ENCODE peak calls at places on chromosome X, in four cellular contexts. F, U, H and M are unnamed samples.

GRCh38 chrX:151505796-151506195 is 57.7 kb upstream of the PASD1 start:
- DNase-seq in F (peak; percentile 22), U (peak; percentile 9), H (peak; percentile 44), M (no peak)

GRCh38 chrX:2385224-2385623 is 115.6 kb downstream of the DHRSX start:
- DNase-seq in F (no peak), U (no peak), H (no peak), M (no peak)

GRCh38 chrX:104921606-104922205 is 298.8 kb downstream of the TEX13A start:
- DNase-seq in F (peak; percentile 28), U (no peak), H (no peak), M (no peak)

GRCh38 chrX:40073439-40074054 is 24.2 kb downstream of the BCOR start:
- DNase-seq in F (no peak), U (no peak), H (no peak), M (no peak)

GRCh38 chrX:5575407-5575806 is 653.3 kb downstream of the NLGN4X start:
- DNase-seq in F (no peak), U (no peak), H (no peak), M (no peak)

GRCh38 chrX:148958896-148959295 is 458.5 kb downstream of the AFF2 start:
- DNase-seq in F (no peak), U (no peak), H (no peak), M (no peak)

GRCh38 chrX:22987452-22987851 is 12.3 kb upstream of the DDX53 start:
- DNase-seq in F (no peak), U (no peak), H (no peak), M (no peak)

GRCh38 chrX:13894888-13895564 is 78.1 kb upstream of the GPM6B start:
- DNase-seq in F (no peak), U (no peak), H (no peak), M (no peak)

GRCh38 chrX:4909245-4909830 is 1195.9 kb upstream of the PRKX start:
- DNase-seq in F (no peak), U (no peak), H (no peak), M (no peak)

GRCh38 chrX:123324628-123325027 is 140.6 kb downstream of the GRIA3 start:
- DNase-seq in F (no peak), U (no peak), H (no peak), M (no peak)

GRCh38 chrX:10549280-10549679 is 71.1 kb downstream of the MID1 start:
- DNase-seq in F (no peak), U (no peak), H (no peak), M (no peak)

GRCh38 chrX:1581132-1581531 is 10.3 kb upstream of the AKAP17A start:
- DNase-seq in F (no peak), U (peak; percentile 85), H (peak; percentile 23), M (peak; percentile 28)

GRCh38 chrX:15269618-15270521 is at the start of gene ASB9:
- DNase-seq in F (peak; percentile 79), U (no peak), H (peak; percentile 15), M (peak; percentile 75)

GRCh38 chrX:15679246-15679645 is 14.6 kb upstream of the CLTRN start:
- DNase-seq in F (no peak), U (no peak), H (no peak), M (no peak)

GRCh38 chrX:129637217-129638109 is 17.3 kb downstream of the APLN start:
- DNase-seq in F (peak; percentile 66), U (peak; percentile 69), H (peak; percentile 66), M (peak; percentile 76)

GRCh38 chrX:72107320-72107719 is 24.4 kb downstream of the RTL5 start:
- DNase-seq in F (no peak), U (no peak), H (no peak), M (no peak)

GRCh38 chrX:43313035-43313434 is 343.1 kb upstream of the MAOA start:
- DNase-seq in F (no peak), U (no peak), H (no peak), M (no peak)

GRCh38 chrX:49001521-49002090 is 458 bp downstream of the GRIPAP1 start:
- DNase-seq in F (peak; percentile 0), U (peak; percentile 79), H (peak; percentile 31), M (peak; percentile 64)

GRCh38 chrX:13898084-13898483 is 81.2 kb upstream of the GPM6B start:
- DNase-seq in F (no peak), U (peak; percentile 34), H (peak; percentile 1), M (no peak)

GRCh38 chrX:18012974-18013373 is 151.9 kb upstream of the RAI2 start:
- DNase-seq in F (no peak), U (no peak), H (no peak), M (no peak)

GRCh38 chrX:81316163-81316562 is 114.3 kb downstream of the SH3BGRL start:
- DNase-seq in F (no peak), U (no peak), H (no peak), M (no peak)

DNA sequence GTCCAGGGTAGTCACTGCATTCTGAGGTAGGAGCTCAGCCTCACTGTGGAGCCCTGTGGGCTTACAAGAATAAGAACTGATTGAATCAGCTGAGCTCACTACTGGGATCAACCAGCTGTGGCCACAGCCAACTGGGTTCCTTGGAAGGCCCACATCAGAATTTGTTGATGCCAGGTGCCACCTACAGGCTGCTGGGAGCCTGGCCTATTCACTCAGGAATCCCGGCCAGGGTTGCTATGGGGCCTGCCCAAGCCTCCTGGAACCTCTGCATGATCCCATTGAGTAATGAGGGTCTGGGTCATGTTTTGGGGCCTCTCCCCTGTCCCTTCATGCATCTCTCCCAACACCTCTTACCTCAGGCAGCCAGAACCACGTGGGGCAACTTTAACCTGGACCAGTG is 53.9 kb upstream of the KIAA1210 start:
- DNase-seq in F (peak; percentile 16), U (no peak), H (no peak), M (no peak)
- TF ChIP-seq CTCF in F (peak; percentile 69), U (peak; percentile 19), H (peak; percentile 42), M (no peak)

GRCh38 chrX:46959985-46960700 is 47.9 kb downstream of the JADE3 start:
- DNase-seq in F (no peak), U (no peak), H (no peak), M (no peak)
- H3K4me1 ChIP-seq in F (no peaks in the 10 kb centered on the region), U (peaks cover 70% of the 10 kb centered on the region), H (peaks cover 10% of the 10 kb centered on the region), M (no peaks in the 10 kb centered on the region)

GRCh38 chrX:78387364-78387763 is 60.0 kb upstream of the CYSLTR1 start:
- DNase-seq in F (no peak), U (no peak), H (no peak), M (no peak)
- H3K9me3 ChIP-seq in F (no peaks in the 10 kb centered on the region), U (no peaks in the 10 kb centered on the region), H (no peaks in the 10 kb centered on the region), M (no peaks in the 10 kb centered on the region)

DNA sequence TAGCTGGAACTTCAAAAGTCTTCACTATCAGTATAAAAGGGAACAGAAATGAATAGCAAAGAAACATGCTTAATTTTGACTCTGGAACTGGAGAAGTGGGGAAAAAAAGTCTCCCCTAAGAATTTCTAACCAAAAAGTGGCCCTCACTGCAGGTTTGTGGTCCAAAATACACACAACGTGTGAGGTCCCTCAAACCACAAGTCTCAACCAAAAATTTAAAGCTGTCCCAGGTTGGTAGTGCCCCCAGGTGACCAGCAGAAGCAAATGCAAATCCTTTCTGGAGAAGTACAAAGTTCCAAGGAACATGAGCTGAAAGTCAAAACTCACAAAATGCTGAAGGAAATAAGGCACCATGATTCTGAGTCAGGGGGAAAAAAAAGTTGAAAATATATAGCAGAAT is 23.6 kb upstream of the VAMP7 start:
- DNase-seq in F (no peak), U (peak; percentile 4), H (no peak), M (no peak)
- TF ChIP-seq CTCF in F (peak; percentile 43), U (peak; percentile 58), H (no peak), M (peak; percentile 14)

GRCh38 chrX:50704987-50705386 is 109.0 kb downstream of the SHROOM4 start:
- DNase-seq in F (no peak), U (no peak), H (no peak), M (no peak)

GRCh38 chrX:50700921-50701320 is 113.1 kb downstream of the SHROOM4 start:
- DNase-seq in F (no peak), U (no peak), H (no peak), M (no peak)

GRCh38 chrX:50707955-50708694 is 105.9 kb downstream of the SHROOM4 start:
- DNase-seq in F (no peak), U (no peak), H (no peak), M (no peak)

GRCh38 chrX:50707376-50707775 is 106.6 kb downstream of the SHROOM4 start:
- DNase-seq in F (no peak), U (no peak), H (no peak), M (no peak)

GRCh38 chrX:50704360-50704759 is 109.6 kb downstream of the SHROOM4 start:
- DNase-seq in F (no peak), U (no peak), H (no peak), M (no peak)
- H3K4me1 ChIP-seq in F (no peaks in the 10 kb centered on the region), U (no peaks in the 10 kb centered on the region), H (no peaks in the 10 kb centered on the region), M (peaks cover 6% of the 10 kb centered on the region)